ENCODE peak calls at places on chromosomes 2 and 18, in five cellular contexts. X, N, D, K and Z are unnamed samples.

GRCh38 chr2:19812166-19812565 is 89.6 kb downstream of the TTC32 start:
- DNase-seq in K (no peak), N (no peak), D (peak; percentile 11), X (no peak), Z (no peak)

GRCh38 chr2:26438526-26438925 is 36.8 kb downstream of the DRC1 start:
- DNase-seq in D (no peak), X (no peak), K (no peak), N (no peak), Z (no peak)

GRCh38 chr18:21316296-21316695 is 74.3 kb downstream of the GREB1L start:
- DNase-seq in K (no peak), D (no peak), X (no peak), N (no peak), Z (no peak)

GRCh38 chr2:94874277-94874997 is 3.2 kb downstream of the TEKT4 start:
- DNase-seq in N (no peak), X (peak; percentile 56), K (peak; percentile 28), D (no peak), Z (no peak)

GRCh38 chr2:127098711-127099110 is 8.2 kb downstream of the BIN1 start:
- DNase-seq in X (no peak), K (no peak), N (no peak), D (no peak), Z (no peak)

GRCh38 chr2:221075203-221075602 is 496.9 kb downstream of the EPHA4 start:
- DNase-seq in K (no peak), D (no peak), N (no peak), X (no peak), Z (no peak)

GRCh38 chr18:11078491-11078890 is 70.9 kb downstream of the PIEZO2 start:
- DNase-seq in N (no peak), X (no peak), K (no peak), D (no peak), Z (no peak)

GRCh38 chr2:188969236-188970032 is 4.7 kb upstream of the COL3A1 start:
- DNase-seq in K (no peak), X (no peak), D (no peak), N (no peak), Z (no peak)

GRCh38 chr18:10851824-10852225 is 297.5 kb downstream of the PIEZO2 start:
- DNase-seq in D (peak; percentile 4), K (no peak), N (no peak), X (no peak), Z (peak; percentile 19)

GRCh38 chr2:38665854-38666577 is at the start of gene GALM:
- DNase-seq in D (no peak), N (peak; percentile 28), X (peak; percentile 93), K (peak; percentile 14), Z (peak; percentile 95)

GRCh38 chr2:160566717-160567116 is 73.1 kb upstream of the RBMS1 start:
- DNase-seq in D (no peak), N (no peak), X (no peak), K (no peak), Z (no peak)

GRCh38 chr2:120763931-120764330 is 28.3 kb downstream of the GLI2 start:
- DNase-seq in X (no peak), K (no peak), N (no peak), D (no peak), Z (no peak)

GRCh38 chr2:100246163-100247145 is 75.8 kb downstream of the LONRF2 start:
- DNase-seq in K (no peak), X (no peak), N (no peak), D (no peak), Z (no peak)

GRCh38 chr2:113169002-113169530 is 4.7 kb upstream of the PSD4 start:
- DNase-seq in D (no peak), N (no peak), X (peak; percentile 35), K (no peak), Z (no peak)

GRCh38 chr2:42492691-42493467 is 903 bp downstream of the KCNG3 start:
- DNase-seq in D (no peak), N (no peak), X (no peak), K (peak; percentile 11), Z (peak; percentile 6)

GRCh38 chr2:68762112-68762511 is 27.5 kb downstream of the ARHGAP25 start:
- DNase-seq in K (no peak), X (no peak), N (no peak), D (no peak), Z (no peak)

GRCh38 chr2:46097714-46098480 is 199.3 kb upstream of the EPAS1 start:
- DNase-seq in X (no peak), N (no peak), D (no peak), K (no peak), Z (peak; percentile 84)

GRCh38 chr2:173119069-173119807 is 43.6 kb downstream of the MAP3K20 start:
- DNase-seq in D (peak; percentile 98), K (no peak), X (peak; percentile 54), N (no peak), Z (no peak)

GRCh38 chr2:218230882-218231281 is 13.9 kb downstream of the ARPC2 start:
- DNase-seq in X (no peak), N (no peak), D (no peak), K (no peak), Z (no peak)

GRCh38 chr2:156784034-156784433 is 347.9 kb downstream of the GPD2 start:
- DNase-seq in D (peak; percentile 95), X (no peak), N (no peak), K (no peak), Z (no peak)

GRCh38 chr2:12007282-12007681 is 260.9 kb downstream of the LPIN1 start:
- DNase-seq in X (peak; percentile 73), N (no peak), D (no peak), K (no peak), Z (no peak)

GRCh38 chr2:217331577-217332139 is 471.8 kb upstream of the TNP1 start:
- DNase-seq in X (no peak), D (no peak), N (no peak), K (no peak), Z (no peak)

GRCh38 chr2:28343184-28343942 is 49.3 kb upstream of the FOSL2 start:
- DNase-seq in K (no peak), N (no peak), D (no peak), X (no peak), Z (no peak)

GRCh38 chr2:15616850-15617777 is 25.4 kb downstream of the DDX1 start:
- DNase-seq in N (no peak), X (no peak), D (no peak), K (no peak), Z (no peak)

GRCh38 chr18:13836559-13836958 is 12.6 kb downstream of the MC5R start:
- DNase-seq in X (no peak), D (no peak), K (no peak), N (no peak), Z (no peak)

GRCh38 chr18:55232506-55232905 is 273.2 kb upstream of the CCDC68 start:
- DNase-seq in X (no peak), D (no peak), K (no peak), N (no peak), Z (no peak)

GRCh38 chr2:219344756-219345458 is 12.4 kb upstream of the RESP18 start:
- DNase-seq in N (no peak), K (no peak), D (peak; percentile 31), X (no peak), Z (peak; percentile 74)

GRCh38 chr2:44112096-44112495 is 56.6 kb upstream of the PPM1B start:
- DNase-seq in X (no peak), N (no peak), D (no peak), K (no peak), Z (no peak)

GRCh38 chr2:232941912-232942595 is 71.0 kb downstream of the NGEF start:
- DNase-seq in K (no peak), N (no peak), X (no peak), D (no peak), Z (no peak)

GRCh38 chr2:224882291-224883171 is 159.7 kb downstream of the DOCK10 start:
- DNase-seq in D (no peak), X (no peak), N (no peak), K (no peak), Z (no peak)

GRCh38 chr2:98029718-98030222 is 34.0 kb upstream of the TMEM131 start:
- DNase-seq in D (no peak), K (no peak), X (peak; percentile 8), N (no peak), Z (no peak)

GRCh38 chr2:9952856-9953503 is 1.5 kb downstream of the GRHL1 start:
- DNase-seq in K (no peak), D (no peak), X (no peak), N (no peak), Z (no peak)

GRCh38 chr2:170827841-170828532 is 11.3 kb downstream of the GAD1 start:
- DNase-seq in K (no peak), X (no peak), N (no peak), D (no peak), Z (no peak)

GRCh38 chr2:53813151-53813550 is 26.3 kb downstream of the ERLEC1 start:
- DNase-seq in N (no peak), K (no peak), D (no peak), X (no peak), Z (no peak)